ENCODE peak calls at places on chromosomes 3 and 15, in eight cellular contexts. C is astrocyte; T is astrocyte of the spinal cord; L is breast epithelium; I is vagina; Z is CD8-positive, alpha-beta T cell; R is epithelial cell of esophagus; S is adrenal gland. F is an unnamed sample.

GRCh38 chr15:81280696-81281095 is 43.2 kb downstream of the STARD5 start:
- DNase-seq in C (no peak), R (peak; percentile 54), Z (no peak), I (no peak), T (no peak), L (no peak), S (no peak), F (no peak)

GRCh38 chr15:85606721-85607120 is 188.0 kb downstream of the KLHL25 start:
- DNase-seq in S (no peak), C (no peak), L (no peak), R (no peak), I (no peak), Z (no peak), T (no peak), F (no peak)

GRCh38 chr3:110568246-110568645 is 503.4 kb upstream of the NECTIN3 start:
- DNase-seq in R (peak; percentile 85), Z (no peak), C (peak; percentile 92), L (no peak), S (no peak), I (no peak), T (peak; percentile 94), F (no peak)

GRCh38 chr3:67094769-67095168 is 96.7 kb downstream of the KBTBD8 start:
- DNase-seq in Z (no peak), T (no peak), I (no peak), R (peak; percentile 26), S (peak; percentile 15), C (no peak), L (no peak), F (no peak)

GRCh38 chr3:54817628-54818027 is 110.2 kb downstream of the LRTM1 start:
- DNase-seq in C (peak; percentile 76), Z (no peak), S (no peak), I (no peak), T (no peak), R (no peak), L (no peak), F (no peak)

GRCh38 chr15:74873756-74874424 is 725 bp upstream of the SCAMP2 start:
- DNase-seq in L (no peak), T (no peak), S (no peak), C (no peak), R (no peak), Z (no peak), I (no peak), F (no peak)

GRCh38 chr3:36309092-36309491 is 71.2 kb upstream of the STAC start:
- DNase-seq in C (no peak), Z (no peak), S (no peak), R (no peak), I (no peak), T (no peak), L (no peak), F (no peak)

GRCh38 chr3:114363554-114364202 is 69.8 kb downstream of the TIGIT start:
- DNase-seq in Z (no peak), R (peak; percentile 68), C (peak; percentile 84), T (peak; percentile 73), S (peak; percentile 47), I (no peak), L (no peak), F (no peak)

GRCh38 chr3:22594990-22595389 is 608.1 kb upstream of the UBE2E2 start:
- DNase-seq in Z (no peak), R (peak; percentile 79), S (no peak), I (no peak), C (no peak), L (no peak), T (no peak), F (no peak)

GRCh38 chr3:35295875-35296274 is 343.4 kb upstream of the ARPP21 start:
- DNase-seq in I (no peak), S (no peak), L (no peak), R (no peak), C (no peak), T (no peak), Z (no peak), F (no peak)

GRCh38 chr3:135966349-135966695 is 794 bp downstream of the PPP2R3A start:
- DNase-seq in C (no peak), S (no peak), I (no peak), T (peak; percentile 34), R (no peak), L (no peak), Z (no peak), F (no peak)

DNA sequence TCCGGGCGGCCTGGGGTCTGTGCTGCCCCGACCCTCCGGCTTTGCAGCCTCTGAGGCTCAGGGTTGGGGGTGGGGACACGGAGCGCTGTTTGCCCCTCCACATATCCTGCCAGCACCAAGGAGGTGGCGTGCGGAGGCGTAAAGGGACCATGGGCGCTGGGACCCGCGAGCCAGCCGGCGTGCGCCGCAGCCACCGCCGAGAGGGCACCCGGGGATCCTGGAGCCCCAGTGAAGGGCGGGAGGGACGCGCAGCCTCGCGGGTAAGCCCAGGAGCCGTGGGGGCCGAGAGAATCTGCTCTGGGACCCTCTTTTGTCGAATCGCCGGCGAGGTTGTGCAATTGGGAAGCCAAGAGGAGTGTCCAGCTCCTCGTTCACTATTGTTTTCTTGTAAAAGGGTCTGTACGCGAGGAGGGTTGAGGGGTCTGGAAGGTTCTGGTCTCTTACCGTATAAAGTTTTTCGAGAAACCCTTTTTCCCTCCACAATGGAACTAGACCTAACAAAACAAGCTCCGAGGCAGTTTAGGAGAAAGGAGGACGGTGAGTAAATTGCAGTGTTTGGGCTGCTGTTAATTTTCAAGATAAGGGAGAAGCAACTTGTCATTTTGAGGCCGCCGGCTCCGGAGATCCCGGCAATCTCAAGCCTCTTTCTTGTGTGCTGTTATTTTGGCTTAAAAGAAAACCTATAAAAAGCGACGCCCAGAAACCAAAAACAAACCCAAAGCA is 29.9 kb upstream of the ST3GAL6 start:
- DNase-seq in T (peak; percentile 23), I (no peak), C (peak; percentile 7), Z (no peak), L (no peak), R (peak; percentile 28), S (peak; percentile 49), F (no peak)
- H3K4me3 ChIP-seq in T (peak overlapping the region; percentile 73), I (peak overlapping the region; percentile 77), C (peak overlapping the region; percentile 84), Z (peak overlapping the region; percentile 28), L (peak overlapping the region; percentile 81), R (peak overlapping the region; percentile 58), S (peak overlapping the region; percentile 68), F (no peak overlapping the region)

GRCh38 chr3:129934234-129935123 is 40.0 kb upstream of the TRH start:
- DNase-seq in T (peak; percentile 28), L (no peak), C (no peak), S (peak; percentile 33), I (no peak), Z (peak; percentile 58), R (peak; percentile 24), F (peak; percentile 8)
- H3K4me3 ChIP-seq in T (no peak overlapping the region), L (no peak overlapping the region), C (no peak overlapping the region), S (no peak overlapping the region), I (no peak overlapping the region), Z (no peak overlapping the region), R (peak overlapping the region; percentile 22), F (no peak overlapping the region)

DNA sequence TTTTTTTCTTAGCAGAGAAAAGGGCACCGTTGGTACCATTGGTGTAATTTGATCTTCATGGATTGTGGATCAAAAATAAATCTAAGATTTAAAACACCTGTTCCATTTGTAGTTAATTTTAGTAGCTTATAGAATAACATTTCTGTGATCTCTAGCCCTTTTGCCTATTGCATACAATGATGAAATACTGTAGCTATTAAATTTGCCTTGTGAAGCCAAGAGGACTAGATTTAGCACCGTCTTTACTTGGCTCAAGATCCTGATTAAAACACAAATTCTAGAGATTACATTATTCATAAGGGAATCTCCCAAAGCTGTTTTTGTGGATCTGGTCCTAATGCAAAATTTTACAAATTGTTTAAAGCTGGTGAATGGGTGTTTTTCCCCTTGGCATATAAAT is 8.2 kb downstream of the TBC1D23 start:
- DNase-seq in Z (no peak), T (no peak), S (no peak), C (no peak), L (no peak), I (no peak), R (no peak), F (no peak)
- H3K4me3 ChIP-seq in Z (no peak overlapping the region), T (no peak overlapping the region), S (no peak overlapping the region), C (peak overlapping the region; percentile 11), L (no peak overlapping the region), I (no peak overlapping the region), R (no peak overlapping the region), F (no peak overlapping the region)

DNA sequence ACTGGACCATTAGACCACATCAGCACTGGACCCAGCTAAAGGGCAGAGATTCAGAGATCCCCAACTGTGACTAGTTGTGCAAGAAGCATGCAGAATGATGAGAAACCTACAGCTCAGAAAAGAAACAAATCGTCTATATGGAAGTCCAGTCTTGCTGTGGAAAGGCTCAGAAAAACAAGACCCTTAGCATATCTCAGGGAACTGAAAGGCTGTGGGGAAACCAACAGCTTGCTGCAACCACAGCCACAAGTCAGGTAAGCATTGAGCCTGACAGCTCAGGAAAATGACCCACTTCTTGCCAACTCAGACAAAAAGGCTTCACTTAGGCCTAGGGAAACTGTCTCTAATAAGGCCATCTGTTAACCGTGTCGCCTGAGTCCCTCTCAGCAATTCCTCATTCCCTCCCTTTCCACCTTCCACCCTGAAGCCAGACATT is 145.6 kb downstream of the LSAMP start:
- DNase-seq in Z (no peak), C (no peak), L (no peak), R (no peak), S (no peak), I (no peak), T (peak; percentile 57), F (no peak)
- H3K4me3 ChIP-seq in Z (no peak overlapping the region), C (no peak overlapping the region), L (no peak overlapping the region), R (no peak overlapping the region), S (no peak overlapping the region), I (no peak overlapping the region), T (no peak overlapping the region), F (no peak overlapping the region)

F was measured in CD8-positive, alpha-beta memory T cell.